ENCODE peak calls at places on chromosomes 5 and 9, in eight cellular contexts. One of them, this sample, is unnamed.
A peak's percentile ranks its signal among the peaks of the same experiment; 100 is the strongest.

GRCh38 chr9:77844415-77844814 is 187.2 kb downstream of the GNAQ start:
- DNase-seq in M059J: no peak
- DNase-seq in stimulated activated CD4-positive, alpha-beta T cell treated with anti-CD3 and anti-CD28 coated beads, Interleukin-2, amount 100 ng/mL, for 4 hours: no peak
- DNase-seq in GM03348: no peak
- DNase-seq in activated CD8-positive, alpha-beta T cell treated with anti-CD3 and anti-CD28 coated beads for 36 hours: no peak
- DNase-seq in HT1080: no peak
- DNase-seq in prostate gland: no peak
- DNase-seq in germinal center: no peak
- DNase-seq in this sample: no peak

GRCh38 chr9:16308645-16309044 is 561.8 kb downstream of the BNC2 start:
- DNase-seq in M059J: no peak
- DNase-seq in stimulated activated CD4-positive, alpha-beta T cell treated with anti-CD3 and anti-CD28 coated beads, Interleukin-2, amount 100 ng/mL, for 4 hours: no peak
- DNase-seq in GM03348: no peak
- DNase-seq in activated CD8-positive, alpha-beta T cell treated with anti-CD3 and anti-CD28 coated beads for 36 hours: no peak
- DNase-seq in HT1080: no peak
- DNase-seq in prostate gland: no peak
- DNase-seq in germinal center: no peak
- DNase-seq in this sample: no peak

GRCh38 chr9:98536542-98537173 is 172.1 kb downstream of the GABBR2 start:
- DNase-seq in M059J: no peak
- DNase-seq in stimulated activated CD4-positive, alpha-beta T cell treated with anti-CD3 and anti-CD28 coated beads, Interleukin-2, amount 100 ng/mL, for 4 hours: no peak
- DNase-seq in GM03348: no peak
- DNase-seq in activated CD8-positive, alpha-beta T cell treated with anti-CD3 and anti-CD28 coated beads for 36 hours: peak; percentile 57
- DNase-seq in HT1080: no peak
- DNase-seq in prostate gland: no peak
- DNase-seq in germinal center: peak; percentile 39
- DNase-seq in this sample: no peak

GRCh38 chr5:68356216-68356615 is 140.7 kb downstream of the PIK3R1 start:
- DNase-seq in M059J: no peak
- DNase-seq in stimulated activated CD4-positive, alpha-beta T cell treated with anti-CD3 and anti-CD28 coated beads, Interleukin-2, amount 100 ng/mL, for 4 hours: no peak
- DNase-seq in GM03348: no peak
- DNase-seq in activated CD8-positive, alpha-beta T cell treated with anti-CD3 and anti-CD28 coated beads for 36 hours: no peak
- DNase-seq in HT1080: no peak
- DNase-seq in prostate gland: no peak
- DNase-seq in germinal center: no peak
- DNase-seq in this sample: no peak

GRCh38 chr9:77435688-77436087 is 212.4 kb downstream of the GNA14 start:
- DNase-seq in M059J: no peak
- DNase-seq in stimulated activated CD4-positive, alpha-beta T cell treated with anti-CD3 and anti-CD28 coated beads, Interleukin-2, amount 100 ng/mL, for 4 hours: no peak
- DNase-seq in GM03348: peak; percentile 52
- DNase-seq in activated CD8-positive, alpha-beta T cell treated with anti-CD3 and anti-CD28 coated beads for 36 hours: no peak
- DNase-seq in HT1080: no peak
- DNase-seq in prostate gland: no peak
- DNase-seq in germinal center: no peak
- DNase-seq in this sample: no peak

GRCh38 chr5:172778223-172778814 is 7.3 kb upstream of the DUSP1 start:
- DNase-seq in M059J: peak; percentile 92
- DNase-seq in stimulated activated CD4-positive, alpha-beta T cell treated with anti-CD3 and anti-CD28 coated beads, Interleukin-2, amount 100 ng/mL, for 4 hours: no peak
- DNase-seq in GM03348: peak; percentile 74
- DNase-seq in activated CD8-positive, alpha-beta T cell treated with anti-CD3 and anti-CD28 coated beads for 36 hours: peak; percentile 36
- DNase-seq in HT1080: peak; percentile 87
- DNase-seq in prostate gland: no peak
- DNase-seq in germinal center: no peak
- DNase-seq in this sample: no peak

GRCh38 chr5:43231977-43232376 is 40.0 kb downstream of the NIM1K start:
- DNase-seq in M059J: peak; percentile 48
- DNase-seq in stimulated activated CD4-positive, alpha-beta T cell treated with anti-CD3 and anti-CD28 coated beads, Interleukin-2, amount 100 ng/mL, for 4 hours: peak; percentile 1
- DNase-seq in GM03348: no peak
- DNase-seq in activated CD8-positive, alpha-beta T cell treated with anti-CD3 and anti-CD28 coated beads for 36 hours: peak; percentile 49
- DNase-seq in HT1080: peak; percentile 20
- DNase-seq in prostate gland: peak; percentile 11
- DNase-seq in germinal center: no peak
- DNase-seq in this sample: no peak

GRCh38 chr9:7756088-7756487 is 43.5 kb downstream of the DMAC1 start:
- DNase-seq in M059J: peak; percentile 9
- DNase-seq in stimulated activated CD4-positive, alpha-beta T cell treated with anti-CD3 and anti-CD28 coated beads, Interleukin-2, amount 100 ng/mL, for 4 hours: peak; percentile 2
- DNase-seq in GM03348: no peak
- DNase-seq in activated CD8-positive, alpha-beta T cell treated with anti-CD3 and anti-CD28 coated beads for 36 hours: peak; percentile 49
- DNase-seq in HT1080: peak; percentile 86
- DNase-seq in prostate gland: no peak
- DNase-seq in germinal center: no peak
- DNase-seq in this sample: no peak

GRCh38 chr5:150107909-150108447 is 21.6 kb upstream of the CSF1R start:
- DNase-seq in M059J: no peak
- DNase-seq in stimulated activated CD4-positive, alpha-beta T cell treated with anti-CD3 and anti-CD28 coated beads, Interleukin-2, amount 100 ng/mL, for 4 hours: no peak
- DNase-seq in GM03348: peak; percentile 81
- DNase-seq in activated CD8-positive, alpha-beta T cell treated with anti-CD3 and anti-CD28 coated beads for 36 hours: no peak
- DNase-seq in HT1080: no peak
- DNase-seq in prostate gland: no peak
- DNase-seq in germinal center: no peak
- DNase-seq in this sample: no peak

GRCh38 chr5:88889165-88890069 is 6.4 kb upstream of the MEF2C start:
- DNase-seq in M059J: peak; percentile 22
- DNase-seq in stimulated activated CD4-positive, alpha-beta T cell treated with anti-CD3 and anti-CD28 coated beads, Interleukin-2, amount 100 ng/mL, for 4 hours: no peak
- DNase-seq in GM03348: peak; percentile 52
- DNase-seq in activated CD8-positive, alpha-beta T cell treated with anti-CD3 and anti-CD28 coated beads for 36 hours: no peak
- DNase-seq in HT1080: no peak
- DNase-seq in prostate gland: no peak
- DNase-seq in germinal center: peak; percentile 51
- DNase-seq in this sample: peak; percentile 58

GRCh38 chr5:2752059-2752874 is 790 bp upstream of the IRX2 start:
- DNase-seq in M059J: no peak
- DNase-seq in stimulated activated CD4-positive, alpha-beta T cell treated with anti-CD3 and anti-CD28 coated beads, Interleukin-2, amount 100 ng/mL, for 4 hours: no peak
- DNase-seq in GM03348: peak; percentile 88
- DNase-seq in activated CD8-positive, alpha-beta T cell treated with anti-CD3 and anti-CD28 coated beads for 36 hours: no peak
- DNase-seq in HT1080: peak; percentile 58
- DNase-seq in prostate gland: no peak
- DNase-seq in germinal center: no peak
- DNase-seq in this sample: no peak

GRCh38 chr5:5066276-5067186 is 73.6 kb upstream of the ADAMTS16 start:
- DNase-seq in M059J: peak; percentile 36
- DNase-seq in stimulated activated CD4-positive, alpha-beta T cell treated with anti-CD3 and anti-CD28 coated beads, Interleukin-2, amount 100 ng/mL, for 4 hours: no peak
- DNase-seq in GM03348: no peak
- DNase-seq in activated CD8-positive, alpha-beta T cell treated with anti-CD3 and anti-CD28 coated beads for 36 hours: no peak
- DNase-seq in HT1080: peak; percentile 20
- DNase-seq in prostate gland: no peak
- DNase-seq in germinal center: no peak
- DNase-seq in this sample: no peak

GRCh38 chr5:145978171-145978570 is 41.8 kb downstream of the SH3RF2 start:
- DNase-seq in M059J: no peak
- DNase-seq in stimulated activated CD4-positive, alpha-beta T cell treated with anti-CD3 and anti-CD28 coated beads, Interleukin-2, amount 100 ng/mL, for 4 hours: no peak
- DNase-seq in GM03348: no peak
- DNase-seq in activated CD8-positive, alpha-beta T cell treated with anti-CD3 and anti-CD28 coated beads for 36 hours: no peak
- DNase-seq in HT1080: no peak
- DNase-seq in prostate gland: no peak
- DNase-seq in germinal center: no peak
- DNase-seq in this sample: no peak

GRCh38 chr9:27408523-27408922 is 111.6 kb upstream of the EQTN start:
- DNase-seq in M059J: peak; percentile 39
- DNase-seq in stimulated activated CD4-positive, alpha-beta T cell treated with anti-CD3 and anti-CD28 coated beads, Interleukin-2, amount 100 ng/mL, for 4 hours: no peak
- DNase-seq in GM03348: no peak
- DNase-seq in activated CD8-positive, alpha-beta T cell treated with anti-CD3 and anti-CD28 coated beads for 36 hours: no peak
- DNase-seq in HT1080: no peak
- DNase-seq in prostate gland: no peak
- DNase-seq in germinal center: no peak
- DNase-seq in this sample: no peak

GRCh38 chr9:110186254-110186653 is 21.7 kb downstream of the C9orf152 start:
- DNase-seq in M059J: peak; percentile 34
- DNase-seq in stimulated activated CD4-positive, alpha-beta T cell treated with anti-CD3 and anti-CD28 coated beads, Interleukin-2, amount 100 ng/mL, for 4 hours: no peak
- DNase-seq in GM03348: no peak
- DNase-seq in activated CD8-positive, alpha-beta T cell treated with anti-CD3 and anti-CD28 coated beads for 36 hours: no peak
- DNase-seq in HT1080: no peak
- DNase-seq in prostate gland: no peak
- DNase-seq in germinal center: no peak
- DNase-seq in this sample: no peak

GRCh38 chr9:132670816-132671371 is 630 bp downstream of the GTF3C4 start:
- DNase-seq in M059J: peak; percentile 45
- DNase-seq in stimulated activated CD4-positive, alpha-beta T cell treated with anti-CD3 and anti-CD28 coated beads, Interleukin-2, amount 100 ng/mL, for 4 hours: peak; percentile 26
- DNase-seq in GM03348: peak; percentile 50
- DNase-seq in activated CD8-positive, alpha-beta T cell treated with anti-CD3 and anti-CD28 coated beads for 36 hours: peak; percentile 68
- DNase-seq in HT1080: peak; percentile 17
- DNase-seq in prostate gland: no peak
- DNase-seq in germinal center: peak; percentile 35
- DNase-seq in this sample: peak; percentile 58

GRCh38 chr9:69186841-69187611 is 12.9 kb downstream of the TJP2 start:
- DNase-seq in M059J: peak; percentile 41
- DNase-seq in stimulated activated CD4-positive, alpha-beta T cell treated with anti-CD3 and anti-CD28 coated beads, Interleukin-2, amount 100 ng/mL, for 4 hours: no peak
- DNase-seq in GM03348: peak; percentile 49
- DNase-seq in activated CD8-positive, alpha-beta T cell treated with anti-CD3 and anti-CD28 coated beads for 36 hours: no peak
- DNase-seq in HT1080: no peak
- DNase-seq in prostate gland: no peak
- DNase-seq in germinal center: no peak
- DNase-seq in this sample: no peak

GRCh38 chr5:68962632-68963484 is 131.0 kb upstream of the SLC30A5 start:
- DNase-seq in M059J: peak; percentile 69
- DNase-seq in stimulated activated CD4-positive, alpha-beta T cell treated with anti-CD3 and anti-CD28 coated beads, Interleukin-2, amount 100 ng/mL, for 4 hours: no peak
- DNase-seq in GM03348: peak; percentile 87
- DNase-seq in activated CD8-positive, alpha-beta T cell treated with anti-CD3 and anti-CD28 coated beads for 36 hours: peak; percentile 29
- DNase-seq in HT1080: peak; percentile 47
- DNase-seq in prostate gland: peak; percentile 68
- DNase-seq in germinal center: no peak
- DNase-seq in this sample: peak; percentile 73

GRCh38 chr9:20569525-20569924 is 52.8 kb downstream of the MLLT3 start:
- DNase-seq in M059J: no peak
- DNase-seq in stimulated activated CD4-positive, alpha-beta T cell treated with anti-CD3 and anti-CD28 coated beads, Interleukin-2, amount 100 ng/mL, for 4 hours: no peak
- DNase-seq in GM03348: no peak
- DNase-seq in activated CD8-positive, alpha-beta T cell treated with anti-CD3 and anti-CD28 coated beads for 36 hours: no peak
- DNase-seq in HT1080: no peak
- DNase-seq in prostate gland: no peak
- DNase-seq in germinal center: no peak
- DNase-seq in this sample: no peak

GRCh38 chr9:136544549-136545064 is 1.2 kb downstream of the NOTCH1 start:
- DNase-seq in M059J: no peak
- DNase-seq in stimulated activated CD4-positive, alpha-beta T cell treated with anti-CD3 and anti-CD28 coated beads, Interleukin-2, amount 100 ng/mL, for 4 hours: peak; percentile 63
- DNase-seq in GM03348: peak; percentile 60
- DNase-seq in activated CD8-positive, alpha-beta T cell treated with anti-CD3 and anti-CD28 coated beads for 36 hours: peak; percentile 82
- DNase-seq in HT1080: no peak
- DNase-seq in prostate gland: peak; percentile 71
- DNase-seq in germinal center: peak; percentile 54
- DNase-seq in this sample: peak; percentile 47

GRCh38 chr9:4739587-4740372 is 1.2 kb downstream of the AK3 start:
- DNase-seq in M059J: peak; percentile 36
- DNase-seq in stimulated activated CD4-positive, alpha-beta T cell treated with anti-CD3 and anti-CD28 coated beads, Interleukin-2, amount 100 ng/mL, for 4 hours: no peak
- DNase-seq in GM03348: no peak
- DNase-seq in activated CD8-positive, alpha-beta T cell treated with anti-CD3 and anti-CD28 coated beads for 36 hours: no peak
- DNase-seq in HT1080: no peak
- DNase-seq in prostate gland: no peak
- DNase-seq in germinal center: peak; percentile 24
- DNase-seq in this sample: no peak

GRCh38 chr5:1651971-1652872 is 128.5 kb upstream of the LPCAT1 start:
- DNase-seq in M059J: no peak
- DNase-seq in stimulated activated CD4-positive, alpha-beta T cell treated with anti-CD3 and anti-CD28 coated beads, Interleukin-2, amount 100 ng/mL, for 4 hours: no peak
- DNase-seq in GM03348: no peak
- DNase-seq in activated CD8-positive, alpha-beta T cell treated with anti-CD3 and anti-CD28 coated beads for 36 hours: no peak
- DNase-seq in HT1080: no peak
- DNase-seq in prostate gland: no peak
- DNase-seq in germinal center: no peak
- DNase-seq in this sample: no peak

GRCh38 chr5:14726066-14726838 is 61.7 kb downstream of the OTULIN start:
- DNase-seq in M059J: peak; percentile 80
- DNase-seq in stimulated activated CD4-positive, alpha-beta T cell treated with anti-CD3 and anti-CD28 coated beads, Interleukin-2, amount 100 ng/mL, for 4 hours: no peak
- DNase-seq in GM03348: peak; percentile 55
- DNase-seq in activated CD8-positive, alpha-beta T cell treated with anti-CD3 and anti-CD28 coated beads for 36 hours: no peak
- DNase-seq in HT1080: no peak
- DNase-seq in prostate gland: no peak
- DNase-seq in germinal center: no peak
- DNase-seq in this sample: no peak

GRCh38 chr9:127221695-127222094 is 42.9 kb upstream of the GARNL3 start:
- DNase-seq in M059J: no peak
- DNase-seq in stimulated activated CD4-positive, alpha-beta T cell treated with anti-CD3 and anti-CD28 coated beads, Interleukin-2, amount 100 ng/mL, for 4 hours: no peak
- DNase-seq in GM03348: no peak
- DNase-seq in activated CD8-positive, alpha-beta T cell treated with anti-CD3 and anti-CD28 coated beads for 36 hours: no peak
- DNase-seq in HT1080: no peak
- DNase-seq in prostate gland: no peak
- DNase-seq in germinal center: peak; percentile 57
- DNase-seq in this sample: no peak

GRCh38 chr5:135332519-135333150 is 66.4 kb downstream of the MACROH2A1 start:
- DNase-seq in M059J: peak; percentile 75
- DNase-seq in stimulated activated CD4-positive, alpha-beta T cell treated with anti-CD3 and anti-CD28 coated beads, Interleukin-2, amount 100 ng/mL, for 4 hours: no peak
- DNase-seq in GM03348: peak; percentile 84
- DNase-seq in activated CD8-positive, alpha-beta T cell treated with anti-CD3 and anti-CD28 coated beads for 36 hours: no peak
- DNase-seq in HT1080: peak; percentile 73
- DNase-seq in prostate gland: no peak
- DNase-seq in germinal center: peak; percentile 63
- DNase-seq in this sample: no peak

GRCh38 chr9:76581752-76582151 is 122.8 kb downstream of the GCNT1 start:
- DNase-seq in M059J: no peak
- DNase-seq in stimulated activated CD4-positive, alpha-beta T cell treated with anti-CD3 and anti-CD28 coated beads, Interleukin-2, amount 100 ng/mL, for 4 hours: no peak
- DNase-seq in GM03348: no peak
- DNase-seq in activated CD8-positive, alpha-beta T cell treated with anti-CD3 and anti-CD28 coated beads for 36 hours: no peak
- DNase-seq in HT1080: no peak
- DNase-seq in prostate gland: no peak
- DNase-seq in germinal center: no peak
- DNase-seq in this sample: no peak

GRCh38 chr5:112625586-112625985 is 112.1 kb upstream of the APC start:
- DNase-seq in M059J: no peak
- DNase-seq in stimulated activated CD4-positive, alpha-beta T cell treated with anti-CD3 and anti-CD28 coated beads, Interleukin-2, amount 100 ng/mL, for 4 hours: no peak
- DNase-seq in GM03348: no peak
- DNase-seq in activated CD8-positive, alpha-beta T cell treated with anti-CD3 and anti-CD28 coated beads for 36 hours: no peak
- DNase-seq in HT1080: no peak
- DNase-seq in prostate gland: no peak
- DNase-seq in germinal center: no peak
- DNase-seq in this sample: no peak

GRCh38 chr9:79569814-79570448 is 1.8 kb upstream of the TLE4 start:
- DNase-seq in M059J: no peak
- DNase-seq in stimulated activated CD4-positive, alpha-beta T cell treated with anti-CD3 and anti-CD28 coated beads, Interleukin-2, amount 100 ng/mL, for 4 hours: no peak
- DNase-seq in GM03348: no peak
- DNase-seq in activated CD8-positive, alpha-beta T cell treated with anti-CD3 and anti-CD28 coated beads for 36 hours: peak; percentile 5
- DNase-seq in HT1080: no peak
- DNase-seq in prostate gland: no peak
- DNase-seq in germinal center: no peak
- DNase-seq in this sample: no peak